ENCODE peak calls at places on chromosomes 6 and 20, in ten cellular contexts. R is hypothalamus, Y is cardiac fibroblast, H is iPS DF 19.7, T is HS-27A, W is NCI-H2081, P is frontal cortex, U is tibial artery, L is mucosa of gallbladder, O is choroid plexus epithelial cell. Q is an unnamed sample.

GRCh38 chr6:43584892-43585570 is 9.0 kb downstream of the POLH start:
- DNase-seq in R (no peak), Y (no peak), H (no peak), T (peak), W (no peak), P (no peak), U (no peak), L (no peak), O (no peak), Q (peak)

GRCh38 chr20:62088258-62089127 is 22.8 kb upstream of the TAF4 start:
- DNase-seq in R (no peak), Y (peak), H (no peak), T (peak), W (no peak), P (no peak), U (no peak), L (no peak), O (peak), Q (no peak)

GRCh38 chr6:23446394-23447001 is 679.5 kb upstream of the NRSN1 start:
- DNase-seq in R (no peak), Y (peak), H (no peak), T (peak), W (peak), P (peak), U (no peak), L (no peak), O (peak), Q (no peak)

GRCh38 chr6:47529734-47530133 is 52.1 kb downstream of the CD2AP start:
- DNase-seq in R (no peak), Y (peak), H (no peak), T (no peak), W (no peak), P (no peak), U (no peak), L (no peak), O (no peak), Q (no peak)

GRCh38 chr20:51488331-51488730 is 54.2 kb downstream of the NFATC2 start:
- DNase-seq in R (no peak), Y (no peak), H (no peak), T (no peak), W (no peak), P (no peak), U (no peak), L (no peak), O (no peak), Q (no peak)

GRCh38 chr20:50369225-50370035 is 140.8 kb upstream of the PTPN1 start:
- DNase-seq in R (no peak), Y (no peak), H (no peak), T (no peak), W (peak), P (no peak), U (no peak), L (peak), O (no peak), Q (no peak)

GRCh38 chr6:30617565-30618269 is at the start of gene MRPS18B:
- DNase-seq in R (peak), Y (peak), H (peak), T (peak), W (peak), P (peak), U (peak), L (peak), O (peak), Q (peak)

GRCh38 chr6:100568255-100568654 is 103.5 kb upstream of the SIM1 start:
- DNase-seq in R (no peak), Y (no peak), H (no peak), T (no peak), W (no peak), P (no peak), U (no peak), L (no peak), O (no peak), Q (no peak)

GRCh38 chr20:39829255-39829654 is 859.8 kb downstream of the MAFB start:
- DNase-seq in R (no peak), Y (peak), H (no peak), T (no peak), W (no peak), P (no peak), U (no peak), L (no peak), O (peak), Q (no peak)

GRCh38 chr6:112282217-112282616 is 27.9 kb upstream of the LAMA4 start:
- DNase-seq in R (no peak), Y (peak), H (no peak), T (peak), W (no peak), P (no peak), U (peak), L (peak), O (peak), Q (no peak)

GRCh38 chr6:147949981-147950622 is 392.5 kb upstream of the SASH1 start:
- DNase-seq in R (no peak), Y (peak), H (no peak), T (no peak), W (no peak), P (no peak), U (no peak), L (no peak), O (peak), Q (no peak)

GRCh38 chr20:63028461-63028921 is 21.7 kb upstream of the BHLHE23 start:
- DNase-seq in R (no peak), Y (no peak), H (no peak), T (no peak), W (no peak), P (no peak), U (no peak), L (no peak), O (no peak), Q (no peak)

GRCh38 chr6:139240161-139241010 is 51.4 kb downstream of the TXLNB start:
- DNase-seq in R (no peak), Y (peak), H (no peak), T (peak), W (peak), P (peak), U (no peak), L (no peak), O (peak), Q (no peak)

GRCh38 chr6:33314943-33315752 is 1.3 kb upstream of the TAPBP start:
- DNase-seq in R (no peak), Y (peak), H (no peak), T (no peak), W (no peak), P (no peak), U (no peak), L (peak), O (peak), Q (no peak)

GRCh38 chr20:64165866-64166600 is 1.8 kb downstream of the MYT1 start:
- DNase-seq in R (no peak), Y (no peak), H (no peak), T (no peak), W (peak), P (no peak), U (no peak), L (no peak), O (no peak), Q (no peak)

GRCh38 chr6:125188594-125189203 is 35.1 kb downstream of the TPD52L1 start:
- DNase-seq in R (no peak), Y (no peak), H (no peak), T (no peak), W (no peak), P (no peak), U (no peak), L (no peak), O (no peak), Q (no peak)

GRCh38 chr6:12806811-12807210 is 90.2 kb downstream of the PHACTR1 start:
- DNase-seq in R (no peak), Y (peak), H (no peak), T (no peak), W (no peak), P (no peak), U (no peak), L (no peak), O (no peak), Q (no peak)

GRCh38 chr6:108171291-108171917 is 5.6 kb downstream of the NR2E1 start:
- DNase-seq in R (no peak), Y (no peak), H (no peak), T (no peak), W (no peak), P (no peak), U (no peak), L (no peak), O (no peak), Q (no peak)